ENCODE peak calls at places on chromosomes 2 and 18, in five cellular contexts. One of them, this sample, is unnamed.

GRCh38 chr2:44964704-44965343 is 23.3 kb downstream of the SIX3 start:
- DNase-seq in skeletal muscle cell: no peak
- DNase-seq in left ventricle myocardium superior: no peak
- DNase-seq in fibroblast of the aortic adventitia: no peak
- DNase-seq in mesothelial cell of epicardium: no peak
- DNase-seq in this sample: no peak

GRCh38 chr2:222193328-222194008 is 105.3 kb downstream of the PAX3 start:
- DNase-seq in skeletal muscle cell: no peak
- DNase-seq in left ventricle myocardium superior: no peak
- DNase-seq in fibroblast of the aortic adventitia: no peak
- DNase-seq in mesothelial cell of epicardium: no peak
- DNase-seq in this sample: no peak

GRCh38 chr18:74982946-74983635 is 225.8 kb downstream of the PTGR3 start:
- DNase-seq in skeletal muscle cell: no peak
- DNase-seq in left ventricle myocardium superior: no peak
- DNase-seq in fibroblast of the aortic adventitia: no peak
- DNase-seq in mesothelial cell of epicardium: no peak
- DNase-seq in this sample: no peak

GRCh38 chr2:215022418-215022817 is 116.0 kb downstream of the ABCA12 start:
- DNase-seq in skeletal muscle cell: peak
- DNase-seq in left ventricle myocardium superior: no peak
- DNase-seq in fibroblast of the aortic adventitia: peak
- DNase-seq in mesothelial cell of epicardium: no peak
- DNase-seq in this sample: no peak

GRCh38 chr18:52723456-52724065 is 383.6 kb downstream of the DCC start:
- DNase-seq in skeletal muscle cell: no peak
- DNase-seq in left ventricle myocardium superior: no peak
- DNase-seq in fibroblast of the aortic adventitia: no peak
- DNase-seq in mesothelial cell of epicardium: no peak
- DNase-seq in this sample: no peak

GRCh38 chr2:8797682-8798081 is 39.7 kb downstream of the KIDINS220 start:
- DNase-seq in skeletal muscle cell: no peak
- DNase-seq in left ventricle myocardium superior: no peak
- DNase-seq in fibroblast of the aortic adventitia: peak
- DNase-seq in mesothelial cell of epicardium: no peak
- DNase-seq in this sample: no peak

GRCh38 chr2:136205615-136206014 is 87.7 kb upstream of the CXCR4 start:
- DNase-seq in skeletal muscle cell: no peak
- DNase-seq in left ventricle myocardium superior: no peak
- DNase-seq in fibroblast of the aortic adventitia: no peak
- DNase-seq in mesothelial cell of epicardium: no peak
- DNase-seq in this sample: no peak

GRCh38 chr2:46849080-46849715 is 66.4 kb downstream of the MCFD2 start:
- DNase-seq in skeletal muscle cell: no peak
- DNase-seq in left ventricle myocardium superior: no peak
- DNase-seq in fibroblast of the aortic adventitia: peak
- DNase-seq in mesothelial cell of epicardium: no peak
- DNase-seq in this sample: no peak

GRCh38 chr2:172252154-172252553 is 149.5 kb upstream of the DLX2 start:
- DNase-seq in skeletal muscle cell: no peak
- DNase-seq in left ventricle myocardium superior: peak
- DNase-seq in fibroblast of the aortic adventitia: no peak
- DNase-seq in mesothelial cell of epicardium: no peak
- DNase-seq in this sample: peak

GRCh38 chr2:125405816-125406215 is 1250.1 kb upstream of the GYPC start:
- DNase-seq in skeletal muscle cell: peak
- DNase-seq in left ventricle myocardium superior: no peak
- DNase-seq in fibroblast of the aortic adventitia: peak
- DNase-seq in mesothelial cell of epicardium: no peak
- DNase-seq in this sample: no peak

GRCh38 chr2:11752906-11753305 is 6.5 kb downstream of the LPIN1 start:
- DNase-seq in skeletal muscle cell: no peak
- DNase-seq in left ventricle myocardium superior: no peak
- DNase-seq in fibroblast of the aortic adventitia: no peak
- DNase-seq in mesothelial cell of epicardium: no peak
- DNase-seq in this sample: no peak

GRCh38 chr2:69208023-69208595 is 178.9 kb downstream of the GFPT1 start:
- DNase-seq in skeletal muscle cell: no peak
- DNase-seq in left ventricle myocardium superior: no peak
- DNase-seq in fibroblast of the aortic adventitia: peak
- DNase-seq in mesothelial cell of epicardium: no peak
- DNase-seq in this sample: no peak

GRCh38 chr2:144643537-144644336 is 123.8 kb upstream of the ZEB2 start:
- DNase-seq in skeletal muscle cell: no peak
- DNase-seq in left ventricle myocardium superior: no peak
- DNase-seq in fibroblast of the aortic adventitia: no peak
- DNase-seq in mesothelial cell of epicardium: no peak
- DNase-seq in this sample: no peak

GRCh38 chr18:34999734-35000397 is 41.3 kb upstream of the MAPRE2 start:
- DNase-seq in skeletal muscle cell: no peak
- DNase-seq in left ventricle myocardium superior: no peak
- DNase-seq in fibroblast of the aortic adventitia: no peak
- DNase-seq in mesothelial cell of epicardium: no peak
- DNase-seq in this sample: no peak

GRCh38 chr18:44839239-44839666 is 158.6 kb downstream of the SETBP1 start:
- DNase-seq in skeletal muscle cell: no peak
- DNase-seq in left ventricle myocardium superior: peak
- DNase-seq in fibroblast of the aortic adventitia: peak
- DNase-seq in mesothelial cell of epicardium: no peak
- DNase-seq in this sample: peak

GRCh38 chr2:33267745-33268144 is 208.7 kb upstream of the RASGRP3 start:
- DNase-seq in skeletal muscle cell: no peak
- DNase-seq in left ventricle myocardium superior: no peak
- DNase-seq in fibroblast of the aortic adventitia: peak
- DNase-seq in mesothelial cell of epicardium: no peak
- DNase-seq in this sample: no peak

GRCh38 chr18:11504962-11505361 is 104.4 kb upstream of the SLC35G4 start:
- DNase-seq in skeletal muscle cell: no peak
- DNase-seq in left ventricle myocardium superior: no peak
- DNase-seq in fibroblast of the aortic adventitia: no peak
- DNase-seq in mesothelial cell of epicardium: no peak
- DNase-seq in this sample: no peak

GRCh38 chr2:216082388-216082733 is 642 bp downstream of the TMEM169 start:
- DNase-seq in skeletal muscle cell: no peak
- DNase-seq in left ventricle myocardium superior: no peak
- DNase-seq in fibroblast of the aortic adventitia: no peak
- DNase-seq in mesothelial cell of epicardium: no peak
- DNase-seq in this sample: no peak

GRCh38 chr2:238325694-238326093 is 5.4 kb downstream of the TRAF3IP1 start:
- DNase-seq in skeletal muscle cell: no peak
- DNase-seq in left ventricle myocardium superior: no peak
- DNase-seq in fibroblast of the aortic adventitia: no peak
- DNase-seq in mesothelial cell of epicardium: no peak
- DNase-seq in this sample: no peak

GRCh38 chr2:201768918-201769317 is 11.8 kb downstream of the ALS2 start:
- DNase-seq in skeletal muscle cell: no peak
- DNase-seq in left ventricle myocardium superior: no peak
- DNase-seq in fibroblast of the aortic adventitia: peak
- DNase-seq in mesothelial cell of epicardium: no peak
- DNase-seq in this sample: no peak

GRCh38 chr2:197130318-197130717 is 180.3 kb downstream of the ANKRD44 start:
- DNase-seq in skeletal muscle cell: no peak
- DNase-seq in left ventricle myocardium superior: no peak
- DNase-seq in fibroblast of the aortic adventitia: no peak
- DNase-seq in mesothelial cell of epicardium: no peak
- DNase-seq in this sample: no peak

GRCh38 chr2:241686649-241687425 is at the start of gene DTYMK:
- DNase-seq in skeletal muscle cell: peak
- DNase-seq in left ventricle myocardium superior: peak
- DNase-seq in fibroblast of the aortic adventitia: peak
- DNase-seq in mesothelial cell of epicardium: peak
- DNase-seq in this sample: peak

GRCh38 chr18:54950221-54950620 is 9.0 kb downstream of the CCDC68 start:
- DNase-seq in skeletal muscle cell: no peak
- DNase-seq in left ventricle myocardium superior: no peak
- DNase-seq in fibroblast of the aortic adventitia: no peak
- DNase-seq in mesothelial cell of epicardium: no peak
- DNase-seq in this sample: no peak

GRCh38 chr2:237824085-237824484 is 25.5 kb downstream of the RBM44 start:
- DNase-seq in skeletal muscle cell: no peak
- DNase-seq in left ventricle myocardium superior: no peak
- DNase-seq in fibroblast of the aortic adventitia: no peak
- DNase-seq in mesothelial cell of epicardium: no peak
- DNase-seq in this sample: no peak

GRCh38 chr18:28267276-28267675 is 90.3 kb upstream of the CDH2 start:
- DNase-seq in skeletal muscle cell: no peak
- DNase-seq in left ventricle myocardium superior: no peak
- DNase-seq in fibroblast of the aortic adventitia: no peak
- DNase-seq in mesothelial cell of epicardium: no peak
- DNase-seq in this sample: no peak

GRCh38 chr2:119248311-119248710 is 24.7 kb downstream of the STEAP3 start:
- DNase-seq in skeletal muscle cell: peak
- DNase-seq in left ventricle myocardium superior: no peak
- DNase-seq in fibroblast of the aortic adventitia: peak
- DNase-seq in mesothelial cell of epicardium: no peak
- DNase-seq in this sample: no peak

GRCh38 chr2:17482651-17483050 is 35.6 kb downstream of the RAD51AP2 start:
- DNase-seq in skeletal muscle cell: no peak
- DNase-seq in left ventricle myocardium superior: no peak
- DNase-seq in fibroblast of the aortic adventitia: no peak
- DNase-seq in mesothelial cell of epicardium: no peak
- DNase-seq in this sample: no peak

GRCh38 chr2:118668431-118669424 is 178.7 kb downstream of the EN1 start:
- DNase-seq in skeletal muscle cell: peak
- DNase-seq in left ventricle myocardium superior: no peak
- DNase-seq in fibroblast of the aortic adventitia: peak
- DNase-seq in mesothelial cell of epicardium: no peak
- DNase-seq in this sample: no peak

GRCh38 chr2:24834733-24835395 is 41.6 kb downstream of the CENPO start:
- DNase-seq in skeletal muscle cell: no peak
- DNase-seq in left ventricle myocardium superior: no peak
- DNase-seq in fibroblast of the aortic adventitia: no peak
- DNase-seq in mesothelial cell of epicardium: no peak
- DNase-seq in this sample: peak

GRCh38 chr18:23716516-23716915 is 27.3 kb downstream of the LAMA3 start:
- DNase-seq in skeletal muscle cell: peak
- DNase-seq in left ventricle myocardium superior: no peak
- DNase-seq in fibroblast of the aortic adventitia: peak
- DNase-seq in mesothelial cell of epicardium: no peak
- DNase-seq in this sample: no peak

GRCh38 chr2:118845843-118846666 is 1.4 kb downstream of the EN1 start:
- DNase-seq in skeletal muscle cell: no peak
- DNase-seq in left ventricle myocardium superior: no peak
- DNase-seq in fibroblast of the aortic adventitia: no peak
- DNase-seq in mesothelial cell of epicardium: peak
- DNase-seq in this sample: peak

GRCh38 chr2:16617282-16618266 is 48.1 kb downstream of the CYRIA start:
- DNase-seq in skeletal muscle cell: no peak
- DNase-seq in left ventricle myocardium superior: no peak
- DNase-seq in fibroblast of the aortic adventitia: peak
- DNase-seq in mesothelial cell of epicardium: no peak
- DNase-seq in this sample: no peak

GRCh38 chr2:15458277-15458676 is 102.9 kb downstream of the NBAS start:
- DNase-seq in skeletal muscle cell: no peak
- DNase-seq in left ventricle myocardium superior: no peak
- DNase-seq in fibroblast of the aortic adventitia: no peak
- DNase-seq in mesothelial cell of epicardium: no peak
- DNase-seq in this sample: no peak

GRCh38 chr18:56716692-56717146 is 65.6 kb downstream of the WDR7 start:
- DNase-seq in skeletal muscle cell: no peak
- DNase-seq in left ventricle myocardium superior: no peak
- DNase-seq in fibroblast of the aortic adventitia: no peak
- DNase-seq in mesothelial cell of epicardium: no peak
- DNase-seq in this sample: no peak